ENCODE peak calls at places on chromosomes 2 and 18, in five cellular contexts. L, Y, M, R and B are unnamed samples.

GRCh38 chr18:46712406-46712805 is 44.4 kb downstream of the ST8SIA5 start:
- DNase-seq in L (no peak), Y (no peak), M (no peak), R (no peak), B (no peak)

GRCh38 chr18:43563780-43564179 is 286.5 kb upstream of the SYT4 start:
- DNase-seq in L (no peak), M (peak), R (peak), Y (no peak), B (no peak)

GRCh38 chr2:182666674-182667320 is 49.3 kb upstream of the DNAJC10 start:
- DNase-seq in L (no peak), Y (no peak), R (peak), M (peak), B (no peak)

GRCh38 chr2:186456941-186457340 is 29.1 kb upstream of the ZC3H15 start:
- DNase-seq in M (no peak), L (no peak), R (no peak), Y (no peak), B (no peak)

GRCh38 chr2:109439315-109439714 is 174.5 kb downstream of the SEPTIN10 start:
- DNase-seq in M (no peak), Y (no peak), R (no peak), L (no peak), B (no peak)

GRCh38 chr2:85951351-85952067 is 62.7 kb upstream of the ST3GAL5 start:
- DNase-seq in R (no peak), Y (no peak), M (no peak), L (no peak), B (no peak)

GRCh38 chr2:134392689-134393476 is 139.0 kb downstream of the MGAT5 start:
- DNase-seq in Y (no peak), R (no peak), L (no peak), M (peak), B (no peak)

GRCh38 chr2:22355816-22356433 is 1029.1 kb upstream of the KLHL29 start:
- DNase-seq in Y (peak), M (peak), R (peak), L (peak), B (no peak)

GRCh38 chr2:178280261-178280852 is 86.0 kb downstream of the OSBPL6 start:
- DNase-seq in L (no peak), R (peak), M (peak), Y (no peak), B (no peak)

GRCh38 chr2:43986600-43986999 is 9.2 kb downstream of the LRPPRC start:
- DNase-seq in L (no peak), Y (no peak), R (no peak), M (no peak), B (no peak)

GRCh38 chr2:14418110-14418509 is 214.4 kb upstream of the LRATD1 start:
- DNase-seq in Y (no peak), L (no peak), M (no peak), R (no peak), B (no peak)

GRCh38 chr2:241563571-241563980 is 5.0 kb downstream of the BOK start:
- DNase-seq in R (no peak), L (no peak), M (no peak), Y (no peak), B (no peak)

GRCh38 chr2:63740943-63741342 is 100.8 kb upstream of the UGP2 start:
- DNase-seq in L (no peak), M (no peak), Y (no peak), R (no peak), B (no peak)

GRCh38 chr2:221502270-221502973 is 69.7 kb downstream of the EPHA4 start:
- DNase-seq in Y (no peak), M (no peak), R (no peak), L (no peak), B (no peak)

GRCh38 chr18:9617006-9617542 is 2.7 kb upstream of the PPP4R1 start:
- DNase-seq in L (no peak), Y (no peak), R (no peak), M (no peak), B (no peak)

GRCh38 chr18:62987859-62988258 is 272.5 kb downstream of the PHLPP1 start:
- DNase-seq in L (no peak), M (no peak), R (no peak), Y (no peak), B (no peak)

GRCh38 chr2:657766-658165 is 19.4 kb downstream of the TMEM18 start:
- DNase-seq in M (no peak), L (no peak), Y (no peak), R (no peak), B (no peak)

GRCh38 chr2:37625156-37625555 is 46.3 kb downstream of the CDC42EP3 start:
- DNase-seq in R (no peak), M (no peak), Y (no peak), L (no peak), B (no peak)

GRCh38 chr2:1882471-1882870 is 138.2 kb upstream of the PXDN start:
- DNase-seq in Y (no peak), M (no peak), L (no peak), R (no peak), B (no peak)

GRCh38 chr2:179861777-179862117 is 335 bp upstream of the ZNF385B start:
- DNase-seq in L (no peak), M (peak), Y (no peak), R (peak), B (no peak)

GRCh38 chr2:215466097-215466909 is 30.4 kb upstream of the FN1 start:
- DNase-seq in L (no peak), Y (no peak), M (no peak), R (no peak), B (no peak)

GRCh38 chr2:231272961-231273360 is 74.5 kb downstream of the ARMC9 start:
- DNase-seq in L (no peak), Y (no peak), R (no peak), M (no peak), B (no peak)

GRCh38 chr2:143843696-143844095 is 676.2 kb downstream of the ZEB2 start:
- DNase-seq in L (no peak), Y (no peak), M (no peak), R (no peak), B (no peak)

GRCh38 chr2:197263077-197263476 is 47.5 kb downstream of the ANKRD44 start:
- DNase-seq in R (no peak), L (no peak), Y (no peak), M (no peak), B (no peak)

GRCh38 chr18:60040966-60041365 is 141.2 kb downstream of the PMAIP1 start:
- DNase-seq in L (no peak), R (no peak), Y (no peak), M (no peak), B (no peak)

GRCh38 chr2:39668576-39668975 is 2.9 kb downstream of the TMEM178A start:
- DNase-seq in Y (no peak), R (no peak), M (no peak), L (no peak), B (no peak)

GRCh38 chr2:171706152-171706803 is 19.0 kb downstream of the DYNC1I2 start:
- DNase-seq in R (no peak), Y (no peak), M (no peak), L (no peak), B (no peak)

GRCh38 chr2:22821458-22821857 is 563.5 kb upstream of the KLHL29 start:
- DNase-seq in M (no peak), Y (no peak), L (no peak), R (no peak), B (no peak)

GRCh38 chr2:601387-601698 is 75.9 kb downstream of the TMEM18 start:
- DNase-seq in M (no peak), L (no peak), Y (no peak), R (no peak), B (no peak)

GRCh38 chr2:41066168-41066567 is 614.3 kb upstream of the SLC8A1 start:
- DNase-seq in M (no peak), R (no peak), L (no peak), Y (no peak), B (no peak)

GRCh38 chr18:79525556-79526467 is 130.1 kb downstream of the NFATC1 start:
- DNase-seq in R (no peak), L (no peak), M (no peak), Y (no peak), B (no peak)

GRCh38 chr2:4336855-4337254 is 633.5 kb downstream of the DCDC2C start:
- DNase-seq in R (no peak), L (no peak), M (no peak), Y (no peak), B (no peak)

GRCh38 chr2:73494031-73494430 is 108.4 kb downstream of the ALMS1 start:
- DNase-seq in L (no peak), Y (no peak), R (peak), M (peak), B (no peak)

GRCh38 chr18:59823611-59824195 is 76.1 kb upstream of the PMAIP1 start:
- DNase-seq in Y (no peak), L (no peak), M (peak), R (peak), B (no peak)

GRCh38 chr2:1663621-1664020 is 80.7 kb downstream of the PXDN start:
- DNase-seq in L (no peak), R (no peak), M (no peak), Y (no peak), B (no peak)

GRCh38 chr2:163471947-163472346 is 263.9 kb downstream of the FIGN start:
- DNase-seq in L (no peak), M (peak), Y (no peak), R (no peak), B (no peak)

GRCh38 chr2:173355866-173356508 is 1.3 kb downstream of the CDCA7 start:
- DNase-seq in R (no peak), L (no peak), Y (no peak), M (no peak), B (no peak)

GRCh38 chr2:166025313-166025712 is 71.7 kb upstream of the TTC21B start:
- DNase-seq in L (no peak), Y (no peak), M (no peak), R (no peak), B (no peak)

GRCh38 chr18:51133580-51134160 is 63.8 kb downstream of the MEX3C start:
- DNase-seq in M (no peak), R (no peak), Y (no peak), L (peak), B (no peak)